ENCODE peak calls at places on chromosomes 12 and 14, in four cellular contexts. Y, K, H and A are unnamed samples. For H3K36me3, the result is how much of the 10 kb centered on the place peaks cover.

GRCh38 chr14:85856430-85856829 is 326.5 kb downstream of the FLRT2 start:
- DNase-seq in Y (no peak), K (no peak), H (no peak), A (no peak)

GRCh38 chr12:132046561-132046960 is 96.8 kb downstream of the EP400 start:
- DNase-seq in Y (no peak), K (no peak), H (no peak), A (no peak)

GRCh38 chr12:25835385-25835784 is 123.1 kb upstream of the RASSF8 start:
- DNase-seq in Y (no peak), K (no peak), H (no peak), A (no peak)

GRCh38 chr12:106171117-106171750 is 32.5 kb upstream of the NUAK1 start:
- DNase-seq in Y (no peak), K (no peak), H (no peak), A (no peak)

GRCh38 chr14:54700717-54701116 is 133.8 kb downstream of the SAMD4A start:
- DNase-seq in Y (no peak), K (no peak), H (no peak), A (no peak)

GRCh38 chr12:122336015-122336946 is 70.0 kb upstream of the VPS33A start:
- DNase-seq in Y (no peak), K (no peak), H (no peak), A (no peak)

GRCh38 chr14:38158468-38158867 is 49.2 kb upstream of the SSTR1 start:
- DNase-seq in Y (no peak), K (no peak), H (no peak), A (no peak)

GRCh38 chr14:89587128-89587420 is 170.0 kb upstream of the FOXN3 start:
- DNase-seq in Y (no peak), K (no peak), H (no peak), A (no peak)

GRCh38 chr14:74703043-74703442 is 9.8 kb downstream of the AREL1 start:
- DNase-seq in Y (no peak), K (no peak), H (no peak), A (no peak)

GRCh38 chr14:66045572-66046021 is 440.6 kb upstream of the CCDC196 start:
- DNase-seq in Y (no peak), K (no peak), H (no peak), A (no peak)

GRCh38 chr12:26317942-26318565 is 122.7 kb downstream of the SSPN start:
- DNase-seq in Y (no peak), K (no peak), H (no peak), A (peak)

GRCh38 chr12:131828671-131829350 is 618 bp downstream of the MMP17 start:
- DNase-seq in Y (no peak), K (peak), H (no peak), A (no peak)

GRCh38 chr12:110079477-110080400 is 31.4 kb upstream of the C12orf76 start:
- DNase-seq in Y (peak), K (no peak), H (no peak), A (no peak)

GRCh38 chr14:95043314-95043713 is 114.0 kb downstream of the DICER1 start:
- DNase-seq in Y (no peak), K (peak), H (no peak), A (no peak)

GRCh38 chr14:104925941-104926609 is 1.4 kb downstream of the PLD4 start:
- DNase-seq in Y (no peak), K (peak), H (no peak), A (no peak)

GRCh38 chr14:53109028-53109687 is 44.0 kb downstream of the DDHD1 start:
- DNase-seq in Y (no peak), K (no peak), H (no peak), A (no peak)

GRCh38 chr12:108240928-108241327 is 98.2 kb downstream of the CMKLR1 start:
- DNase-seq in Y (no peak), K (no peak), H (no peak), A (no peak)

GRCh38 chr12:6279631-6280030 is 30.9 kb upstream of the PLEKHG6 start:
- DNase-seq in Y (no peak), K (no peak), H (no peak), A (no peak)

GRCh38 chr12:30880061-30880460 is 46.5 kb upstream of the TSPAN11 start:
- DNase-seq in Y (no peak), K (no peak), H (no peak), A (no peak)

DNA sequence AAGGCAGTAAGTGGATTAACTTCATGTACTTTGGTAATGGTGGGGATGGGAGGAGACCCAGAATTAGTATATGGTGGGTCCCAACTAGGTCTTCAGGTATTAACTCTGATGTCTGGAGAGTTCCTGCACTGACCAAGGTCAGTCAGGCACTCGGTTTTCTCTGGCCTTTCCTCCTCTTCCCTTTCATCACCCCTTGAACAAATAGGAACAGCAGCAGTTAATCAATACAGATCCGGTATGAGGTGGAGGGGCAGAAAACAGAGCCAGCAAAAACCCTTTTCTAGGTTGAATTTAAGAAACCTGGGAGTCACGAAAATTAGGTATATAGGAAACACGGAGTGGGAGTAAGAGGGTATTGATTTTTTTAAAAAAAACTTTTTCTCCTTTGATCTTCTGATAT is 4.0 kb downstream of the PFKM start:
- DNase-seq in Y (no peak), K (no peak), H (no peak), A (no peak)
- H3K36me3 ChIP-seq in Y (under half), K (half or more), H (under half), A (under half)

GRCh38 chr14:22390195-22390594 is 198.8 kb downstream of the DAD1 start:
- DNase-seq in Y (no peak), K (no peak), H (no peak), A (no peak)
- H3K36me3 ChIP-seq in Y (under half), K (under half), H (under half), A (under half)

GRCh38 chr12:53860426-53861223 is 78.0 kb upstream of the HOXC13 start:
- DNase-seq in Y (no peak), K (no peak), H (no peak), A (no peak)

GRCh38 chr12:53856132-53856531 is 82.5 kb upstream of the HOXC13 start:
- DNase-seq in Y (no peak), K (no peak), H (no peak), A (no peak)
- H3K36me3 ChIP-seq in Y (under half), K (under half), H (under half), A (under half)

DNA sequence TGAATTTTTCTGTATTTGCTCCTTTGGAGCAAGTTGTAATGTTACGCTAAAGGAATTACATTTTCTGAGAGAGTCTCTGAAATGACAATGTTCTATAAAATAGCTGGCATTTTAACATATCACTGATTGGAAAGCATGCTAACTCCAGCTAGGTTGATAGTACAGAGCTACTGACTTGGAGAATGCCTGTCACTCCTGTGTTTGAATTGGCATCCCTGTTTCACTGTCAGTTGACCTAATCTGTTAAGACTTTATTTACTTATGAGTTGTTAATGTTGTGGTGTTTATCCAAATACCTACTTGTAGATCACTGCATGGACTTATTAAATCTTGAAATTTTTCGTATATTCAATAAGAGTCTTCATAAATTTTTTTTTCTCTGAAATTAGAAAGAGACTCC is 33.6 kb downstream of the HCFC2 start:
- DNase-seq in Y (no peak), K (no peak), H (no peak), A (no peak)
- H3K36me3 ChIP-seq in Y (under half), K (half or more), H (under half), A (under half)

DNA sequence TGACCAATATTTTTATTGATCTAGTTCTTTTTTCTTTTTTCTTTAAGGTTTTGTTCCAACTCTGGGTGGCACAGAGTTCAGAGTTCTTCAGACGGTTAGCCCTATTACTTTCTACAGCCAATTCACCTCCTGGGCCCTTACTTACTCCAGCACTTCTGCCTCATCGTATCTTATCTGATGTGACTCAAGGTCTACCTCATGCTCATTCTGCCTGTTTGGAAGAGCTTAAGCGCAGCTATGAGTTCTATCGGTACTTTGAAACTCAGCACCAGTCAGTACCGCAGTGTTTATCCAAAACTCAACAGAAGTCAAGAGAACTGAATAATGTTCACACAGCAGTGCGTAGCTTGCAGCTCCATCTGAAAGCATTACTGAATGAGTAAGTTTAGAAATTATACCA is 64.7 kb downstream of the VEZT start:
- DNase-seq in Y (no peak), K (no peak), H (no peak), A (no peak)
- H3K36me3 ChIP-seq in Y (under half), K (half or more), H (under half), A (under half)

DNA sequence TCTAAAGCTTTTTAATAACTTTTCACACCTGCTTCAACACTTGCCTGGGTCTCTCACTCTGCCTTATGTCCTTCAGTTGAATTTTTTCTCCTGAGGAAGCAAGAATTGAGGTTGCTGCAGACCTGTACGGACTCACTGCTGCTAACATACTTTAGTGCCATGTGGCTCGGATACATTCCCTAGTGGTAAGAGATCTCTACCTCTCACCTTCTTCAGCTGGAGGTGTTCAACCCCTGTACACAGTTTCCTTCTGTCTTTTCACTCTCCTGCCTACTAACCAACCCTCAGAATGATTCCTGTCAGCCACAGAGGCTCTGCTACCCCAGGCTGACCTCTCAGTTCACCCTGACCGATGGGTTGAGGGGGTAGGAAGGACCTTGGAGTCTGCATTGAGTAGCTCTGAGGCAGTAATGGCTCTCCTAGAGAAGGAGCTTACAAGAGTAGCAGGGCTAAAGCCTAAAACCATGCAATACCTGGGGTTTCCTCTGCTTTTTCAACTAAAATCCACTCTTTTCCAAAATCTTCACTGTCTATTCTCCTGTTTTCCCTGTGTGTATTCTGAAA is 14.2 kb upstream of the DHRS2 start:
- DNase-seq in Y (no peak), K (no peak), H (no peak), A (no peak)
- H3K36me3 ChIP-seq in Y (under half), K (under half), H (under half), A (under half)

DNA sequence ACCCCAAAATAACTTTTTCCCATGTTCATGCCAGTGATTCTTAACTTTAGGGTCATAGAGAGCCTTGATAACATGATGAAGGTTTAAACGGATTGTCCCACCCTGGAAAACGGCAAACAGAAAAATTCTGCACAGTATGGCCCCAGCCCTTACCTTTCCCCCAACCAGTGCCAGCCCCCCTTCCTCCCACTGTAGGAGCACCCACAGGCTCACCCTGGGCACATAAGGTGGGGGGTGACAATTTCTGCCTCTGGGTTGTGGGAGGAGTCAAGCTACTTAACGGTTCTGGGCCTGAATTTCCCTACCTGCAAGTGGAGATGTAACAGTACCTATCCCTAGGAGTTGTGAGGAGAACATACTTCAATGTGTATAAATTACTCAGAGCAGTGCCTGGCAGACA is 18.1 kb downstream of the XRCC3 start:
- DNase-seq in Y (no peak), K (no peak), H (no peak), A (no peak)
- H3K36me3 ChIP-seq in Y (under half), K (half or more), H (half or more), A (under half)